ENCODE peak calls at places on chromosome 21, in ten cellular contexts. A is neural crest cell, V is fibroblast of mammary gland, B is brain microvascular endothelial cell, Q is A549, T is lower lobe of right lung, K is K562, D is GM23338, S is B cell, Z is GM10248. H is an unnamed sample.

GRCh38 chr21:43600642-43601397 is 58.5 kb downstream of the HSF2BP start:
- DNase-seq in A (no peak), V (peak; percentile 78), B (peak; percentile 93), Q (no peak), T (no peak), K (no peak), D (no peak), S (no peak), Z (no peak), H (no peak)

GRCh38 chr21:44065428-44065827 is 41.8 kb upstream of the PWP2 start:
- DNase-seq in A (no peak), V (peak; percentile 65), B (peak; percentile 13), Q (no peak), T (no peak), K (no peak), D (no peak), S (peak; percentile 47), Z (peak; percentile 68), H (no peak)

GRCh38 chr21:25370311-25370744 is 237.0 kb downstream of the MRPL39 start:
- DNase-seq in A (no peak), V (peak; percentile 99), B (peak; percentile 98), Q (no peak), T (no peak), K (no peak), D (no peak), S (no peak), Z (no peak), H (no peak)

GRCh38 chr21:34800797-34801518 is 132.2 kb downstream of the CLIC6 start:
- DNase-seq in A (no peak), V (peak; percentile 50), B (no peak), Q (peak; percentile 13), T (no peak), K (no peak), D (no peak), S (no peak), Z (no peak), H (no peak)

GRCh38 chr21:39004776-39005605 is 178.3 kb downstream of the PSMG1 start:
- DNase-seq in A (no peak), V (peak; percentile 54), B (no peak), Q (no peak), T (peak; percentile 77), K (peak; percentile 38), D (no peak), S (no peak), Z (no peak), H (no peak)

GRCh38 chr21:14482165-14482564 is 64.0 kb downstream of the SAMSN1 start:
- DNase-seq in A (no peak), V (no peak), B (no peak), Q (no peak), T (no peak), K (no peak), D (no peak), S (peak; percentile 47), Z (no peak), H (no peak)

GRCh38 chr21:14119038-14119437 is 91.7 kb downstream of the LIPI start:
- DNase-seq in A (no peak), V (no peak), B (no peak), Q (no peak), T (no peak), K (no peak), D (peak; percentile 79), S (no peak), Z (no peak), H (no peak)

GRCh38 chr21:38958940-38959685 is 153.4 kb downstream of the ETS2 start:
- DNase-seq in A (no peak), V (peak; percentile 94), B (peak; percentile 32), Q (no peak), T (no peak), K (no peak), D (no peak), S (no peak), Z (no peak), H (no peak)

DNA sequence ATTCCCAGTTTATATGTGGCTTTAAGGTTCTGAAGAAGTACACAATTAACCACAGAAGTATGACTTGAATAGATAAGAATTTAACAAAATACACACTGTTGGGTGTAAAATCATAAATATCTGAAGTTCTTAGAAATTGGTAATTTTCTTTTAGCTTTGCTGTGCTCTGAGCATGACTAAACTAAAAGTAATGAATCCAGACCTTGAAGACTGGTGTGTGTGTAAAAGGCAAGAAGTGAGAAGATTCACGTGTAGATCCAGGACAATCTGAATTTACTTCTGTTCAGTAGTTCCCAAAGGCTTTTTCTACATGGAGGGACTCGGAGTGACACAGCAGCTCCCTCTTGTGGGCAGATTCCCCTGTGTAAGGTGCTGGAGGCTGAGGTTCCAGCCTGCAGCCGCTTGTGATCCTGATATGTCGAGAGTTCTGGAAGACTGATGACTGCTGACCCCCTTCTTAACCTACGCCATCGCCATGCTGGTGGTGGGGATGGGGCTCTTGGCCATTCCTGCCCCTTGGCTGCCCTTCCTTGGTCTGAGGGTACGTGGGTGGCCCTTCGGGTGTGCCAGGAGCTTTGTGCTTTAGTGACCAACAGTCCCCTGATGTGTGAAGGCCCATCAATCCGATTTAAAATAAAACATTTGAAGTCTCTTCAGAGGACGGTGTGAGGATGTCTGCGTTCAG is 62.7 kb downstream of the ADARB1 start:
- DNase-seq in A (peak; percentile 93), V (peak; percentile 86), B (peak; percentile 87), Q (peak; percentile 84), T (peak; percentile 83), K (peak; percentile 86), D (peak; percentile 96), S (peak; percentile 70), Z (peak; percentile 80), H (peak; percentile 87)
- TF ChIP-seq CTCF in A (peak; percentile 89), V (peak; percentile 91), B (peak; percentile 94), Q (peak; percentile 75), T (peak; percentile 79), K (peak; percentile 94), D (peak; percentile 81), S (peak; percentile 77), Z (peak; percentile 90), H (peak; percentile 85)

GRCh38 chr21:29154270-29154669 is 23.8 kb downstream of the MAP3K7CL start:
- DNase-seq in A (no peak), V (no peak), B (no peak), Q (no peak), T (no peak), K (no peak), D (no peak), S (no peak), Z (no peak), H (no peak)

GRCh38 chr21:29157084-29157483 is 26.6 kb downstream of the MAP3K7CL start:
- DNase-seq in A (no peak), V (no peak), B (no peak), Q (no peak), T (no peak), K (no peak), D (no peak), S (no peak), Z (no peak), H (no peak)

GRCh38 chr21:29152936-29153335 is 22.5 kb downstream of the MAP3K7CL start:
- DNase-seq in A (no peak), V (peak; percentile 51), B (no peak), Q (no peak), T (no peak), K (no peak), D (no peak), S (no peak), Z (no peak), H (no peak)

GRCh38 chr21:29155933-29156260 is 25.5 kb downstream of the MAP3K7CL start:
- DNase-seq in A (no peak), V (no peak), B (no peak), Q (no peak), T (no peak), K (no peak), D (no peak), S (no peak), Z (no peak), H (no peak)

GRCh38 chr21:29155118-29155932 is 24.9 kb downstream of the MAP3K7CL start:
- DNase-seq in A (peak; percentile 2), V (peak; percentile 78), B (peak; percentile 84), Q (no peak), T (peak; percentile 63), K (no peak), D (peak; percentile 39), S (no peak), Z (no peak), H (no peak)
- TF ChIP-seq CTCF in A (no peak), V (no peak), B (peak; percentile 4), Q (no peak), T (no peak), K (no peak), D (no peak), S (no peak), Z (no peak), H (no peak)

GRCh38 chr21:46668381-46668780 is 32.9 kb downstream of the PRMT2 start:
- DNase-seq in A (no peak), V (no peak), B (no peak), Q (no peak), T (no peak), K (no peak), D (no peak), S (no peak), Z (no peak), H (no peak)

GRCh38 chr21:46667191-46667734 is 31.8 kb downstream of the PRMT2 start:
- DNase-seq in A (no peak), V (peak; percentile 17), B (peak; percentile 11), Q (no peak), T (no peak), K (no peak), D (peak; percentile 70), S (no peak), Z (peak; percentile 51), H (peak; percentile 59)

GRCh38 chr21:46664316-46664995 is 29.0 kb downstream of the PRMT2 start:
- DNase-seq in A (no peak), V (no peak), B (no peak), Q (no peak), T (no peak), K (no peak), D (no peak), S (no peak), Z (no peak), H (no peak)

GRCh38 chr21:46665566-46665965 is 30.1 kb downstream of the PRMT2 start:
- DNase-seq in A (no peak), V (no peak), B (no peak), Q (no peak), T (no peak), K (no peak), D (no peak), S (no peak), Z (no peak), H (no peak)

DNA sequence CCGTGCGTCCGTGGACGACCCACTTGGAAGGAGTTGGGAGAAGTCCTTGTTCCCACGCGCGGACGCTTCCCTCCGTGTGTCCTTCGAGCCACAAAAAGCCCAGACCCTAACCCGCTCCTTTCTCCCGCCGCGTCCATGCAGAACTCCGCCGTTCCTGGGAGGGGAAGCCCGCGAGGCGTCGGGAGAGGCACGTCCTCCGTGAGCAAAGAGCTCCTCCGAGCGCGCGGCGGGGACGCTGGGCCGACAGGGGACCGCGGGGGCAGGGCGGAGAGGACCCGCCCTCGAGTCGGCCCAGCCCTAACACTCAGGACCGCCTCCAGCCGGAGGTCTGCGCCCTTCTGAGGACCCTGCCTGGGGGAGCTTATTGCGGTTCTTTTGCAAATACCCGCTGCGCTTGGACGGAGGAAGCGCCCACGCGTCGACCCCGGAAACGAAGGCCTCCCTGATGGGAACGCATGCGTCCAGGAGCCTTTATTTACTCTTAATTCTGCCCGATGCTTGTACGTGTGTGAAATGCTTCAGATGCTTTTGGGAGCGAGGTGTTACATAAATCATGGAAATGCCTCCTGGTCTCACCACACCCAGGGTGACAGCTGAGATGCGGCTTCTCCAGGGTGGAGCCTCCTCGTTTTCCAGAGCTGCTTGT is 32.4 kb downstream of the PRMT2 start:
- DNase-seq in A (peak; percentile 47), V (peak; percentile 27), B (peak; percentile 11), Q (no peak), T (no peak), K (no peak), D (peak; percentile 69), S (no peak), Z (peak; percentile 59), H (peak; percentile 71)
- TF ChIP-seq CTCF in A (no peak), V (no peak), B (no peak), Q (no peak), T (no peak), K (no peak), D (no peak), S (no peak), Z (no peak), H (no peak)

GRCh38 chr21:32687946-32688345 is 39.9 kb downstream of the SYNJ1 start:
- DNase-seq in A (no peak), V (peak; percentile 1), B (no peak), Q (no peak), T (no peak), K (no peak), D (peak; percentile 52), S (no peak), Z (no peak), H (peak; percentile 14)
- TF ChIP-seq CTCF in A (no peak), V (no peak), B (no peak), Q (no peak), T (no peak), K (no peak), D (peak; percentile 57), S (peak; percentile 30), Z (peak; percentile 23), H (peak; percentile 26)

H was measured in GM13977.